ENCODE peak calls at places on chromosomes 7 and 10, in six cellular contexts. Q is IMR-90, F is neuronal stem cell, S is H9, W is mesenchymal stem cell, Y is H1. N is an unnamed sample.

GRCh38 chr10:70513848-70514309 is 35.3 kb downstream of the PALD1 start:
- DNase-seq in Q (no peak), W (no peak), F (no peak), Y (peak), S (no peak), N (no peak)

GRCh38 chr10:111598433-111599059 is 521.7 kb downstream of the ADRA2A start:
- DNase-seq in W (peak), S (peak), Y (peak), F (peak), Q (peak), N (peak)

GRCh38 chr7:24728503-24729364 is 28.5 kb downstream of the GSDME start:
- DNase-seq in Y (no peak), Q (peak), F (no peak), W (no peak), S (no peak), N (no peak)

GRCh38 chr7:66047426-66047825 is 28.2 kb upstream of the ASL start:
- DNase-seq in Q (peak), F (no peak), W (peak), S (no peak), Y (no peak), N (no peak)

GRCh38 chr7:151114151-151115090 is 28.1 kb downstream of the AGAP3 start:
- DNase-seq in Y (peak), F (no peak), Q (no peak), S (peak), W (no peak), N (no peak)

GRCh38 chr7:20306499-20306946 is 24.2 kb upstream of the ITGB8 start:
- DNase-seq in S (peak), W (peak), Q (no peak), Y (no peak), F (peak), N (peak)

GRCh38 chr7:18978108-18978495 is 139.3 kb downstream of the TWIST1 start:
- DNase-seq in W (peak), Y (no peak), F (no peak), S (no peak), Q (peak), N (no peak)

GRCh38 chr10:43206391-43207235 is 60.3 kb downstream of the RASGEF1A start:
- DNase-seq in F (no peak), S (peak), Y (no peak), W (no peak), Q (no peak), N (no peak)

GRCh38 chr10:103493362-103493871 is at the start of gene NEURL1:
- DNase-seq in Y (peak), W (no peak), F (peak), S (peak), Q (no peak), N (peak)

GRCh38 chr10:24307173-24307572 is 98.2 kb downstream of the KIAA1217 start:
- DNase-seq in S (no peak), Q (no peak), Y (no peak), F (no peak), W (no peak), N (no peak)

GRCh38 chr7:106537119-106537518 is 123.8 kb downstream of the CCDC71L start:
- DNase-seq in F (no peak), W (no peak), Q (no peak), Y (no peak), S (no peak), N (no peak)

GRCh38 chr10:3427316-3427715 is 254.7 kb upstream of the PITRM1 start:
- DNase-seq in Y (no peak), F (no peak), S (no peak), W (no peak), Q (peak), N (no peak)

GRCh38 chr10:37732685-37733084 is 124.7 kb downstream of the ZNF248 start:
- DNase-seq in S (no peak), W (no peak), F (no peak), Y (no peak), Q (peak), N (peak)

GRCh38 chr7:50299163-50299562 is 5.4 kb upstream of the IKZF1 start:
- DNase-seq in W (no peak), S (no peak), F (no peak), Q (no peak), Y (no peak), N (no peak)

GRCh38 chr7:137937202-137937560 is 64.7 kb downstream of the CREB3L2 start:
- DNase-seq in W (peak), F (no peak), Q (peak), S (no peak), Y (no peak), N (no peak)

GRCh38 chr10:17123062-17123661 is 6.4 kb downstream of the CUBN start:
- DNase-seq in S (no peak), Q (peak), F (no peak), W (peak), Y (no peak), N (no peak)

GRCh38 chr10:70619271-70620019 is 16.9 kb upstream of the PRF1 start:
- DNase-seq in S (no peak), F (no peak), Y (no peak), Q (peak), W (peak), N (peak)

GRCh38 chr7:27170936-27171635 is 3.0 kb downstream of the HOXA10 start:
- DNase-seq in Q (no peak), F (no peak), Y (peak), S (peak), W (peak), N (no peak)

GRCh38 chr7:129212596-129212995 is 12.2 kb upstream of the AHCYL2 start:
- DNase-seq in W (no peak), Y (no peak), Q (no peak), F (no peak), S (no peak), N (no peak)

GRCh38 chr7:90626011-90626410 is 29.9 kb downstream of the CDK14 start:
- DNase-seq in S (no peak), Q (peak), W (peak), F (no peak), Y (no peak), N (no peak)

GRCh38 chr7:129502708-129503685 is 666 bp downstream of the SMKR1 start:
- DNase-seq in W (peak), Q (no peak), F (peak), S (peak), Y (peak), N (no peak)

GRCh38 chr10:114719311-114719710 is 61.2 kb upstream of the ABLIM1 start:
- DNase-seq in W (no peak), F (no peak), Q (no peak), S (no peak), Y (no peak), N (no peak)

GRCh38 chr10:102628451-102628911 is 15.8 kb upstream of the TRIM8 start:
- DNase-seq in Q (no peak), W (peak), Y (no peak), S (no peak), F (no peak), N (peak)

GRCh38 chr7:137287651-137288258 is 55.8 kb downstream of the PTN start:
- DNase-seq in Q (peak), F (no peak), W (peak), S (no peak), Y (no peak), N (peak)

GRCh38 chr10:95605163-95605562 is 44.0 kb upstream of the SORBS1 start:
- DNase-seq in F (no peak), Y (no peak), W (peak), Q (no peak), S (no peak), N (no peak)

GRCh38 chr7:111730476-111731300 is 168.4 kb upstream of the IMMP2L start:
- DNase-seq in W (peak), Y (no peak), S (no peak), F (peak), Q (peak), N (peak)

GRCh38 chr7:123057926-123058325 is 62.4 kb upstream of the TAS2R16 start:
- DNase-seq in Y (no peak), F (no peak), W (no peak), S (no peak), Q (no peak), N (no peak)

GRCh38 chr7:42642699-42643098 is 269.2 kb downstream of the C7orf25 start:
- DNase-seq in F (no peak), S (no peak), Q (no peak), Y (no peak), W (no peak), N (no peak)

GRCh38 chr7:2800923-2801682 is 43.0 kb downstream of the GNA12 start:
- DNase-seq in W (peak), F (no peak), Y (no peak), S (no peak), Q (peak), N (no peak)

GRCh38 chr10:101397140-101397539 is 43.2 kb downstream of the BTRC start:
- DNase-seq in Q (peak), S (no peak), W (peak), Y (no peak), F (peak), N (no peak)

GRCh38 chr7:51606601-51607154 is 290.1 kb upstream of the COBL start:
- DNase-seq in S (no peak), W (no peak), Y (no peak), F (no peak), Q (no peak), N (no peak)

GRCh38 chr10:71279590-71280170 is 39.4 kb upstream of the SLC29A3 start:
- DNase-seq in Q (no peak), W (no peak), Y (no peak), S (no peak), F (no peak), N (no peak)

GRCh38 chr10:48241301-48241700 is 33.2 kb downstream of the FRMPD2 start:
- DNase-seq in Y (no peak), F (no peak), S (peak), W (no peak), Q (no peak), N (no peak)

GRCh38 chr10:3773465-3774017 is 11.5 kb downstream of the KLF6 start:
- DNase-seq in F (no peak), Y (no peak), W (peak), S (no peak), Q (peak), N (peak)

GRCh38 chr7:41010418-41010817 is 692.5 kb downstream of the INHBA start:
- DNase-seq in Q (peak), W (no peak), F (no peak), S (no peak), Y (no peak), N (no peak)

GRCh38 chr10:73850205-73850604 is 24.1 kb downstream of the CAMK2G start:
- DNase-seq in W (no peak), Q (no peak), S (no peak), F (no peak), Y (no peak), N (no peak)
- H3K27ac ChIP-seq in W (no peak), Q (no peak), S (no peak), F (no peak), Y (no peak), N (no peak)

GRCh38 chr7:28607799-28608198 is 195.5 kb downstream of the CREB5 start:
- DNase-seq in S (no peak), Q (no peak), W (no peak), F (no peak), Y (no peak), N (no peak)
- H4K91ac ChIP-seq in S (no peak), Q (no peak), W (no peak), F (no peak), Y (no peak), N (no peak)

GRCh38 chr7:156928406-156928747 is 21.1 kb upstream of the NOM1 start:
- DNase-seq in F (no peak), Y (no peak), W (no peak), Q (no peak), S (no peak), N (no peak)

GRCh38 chr7:156932006-156932405 is 17.5 kb upstream of the NOM1 start:
- DNase-seq in Q (no peak), Y (no peak), W (no peak), S (no peak), F (no peak), N (no peak)

GRCh38 chr7:156929789-156930539 is 19.5 kb upstream of the NOM1 start:
- DNase-seq in Q (no peak), W (no peak), F (no peak), S (no peak), Y (no peak), N (no peak)

DNA sequence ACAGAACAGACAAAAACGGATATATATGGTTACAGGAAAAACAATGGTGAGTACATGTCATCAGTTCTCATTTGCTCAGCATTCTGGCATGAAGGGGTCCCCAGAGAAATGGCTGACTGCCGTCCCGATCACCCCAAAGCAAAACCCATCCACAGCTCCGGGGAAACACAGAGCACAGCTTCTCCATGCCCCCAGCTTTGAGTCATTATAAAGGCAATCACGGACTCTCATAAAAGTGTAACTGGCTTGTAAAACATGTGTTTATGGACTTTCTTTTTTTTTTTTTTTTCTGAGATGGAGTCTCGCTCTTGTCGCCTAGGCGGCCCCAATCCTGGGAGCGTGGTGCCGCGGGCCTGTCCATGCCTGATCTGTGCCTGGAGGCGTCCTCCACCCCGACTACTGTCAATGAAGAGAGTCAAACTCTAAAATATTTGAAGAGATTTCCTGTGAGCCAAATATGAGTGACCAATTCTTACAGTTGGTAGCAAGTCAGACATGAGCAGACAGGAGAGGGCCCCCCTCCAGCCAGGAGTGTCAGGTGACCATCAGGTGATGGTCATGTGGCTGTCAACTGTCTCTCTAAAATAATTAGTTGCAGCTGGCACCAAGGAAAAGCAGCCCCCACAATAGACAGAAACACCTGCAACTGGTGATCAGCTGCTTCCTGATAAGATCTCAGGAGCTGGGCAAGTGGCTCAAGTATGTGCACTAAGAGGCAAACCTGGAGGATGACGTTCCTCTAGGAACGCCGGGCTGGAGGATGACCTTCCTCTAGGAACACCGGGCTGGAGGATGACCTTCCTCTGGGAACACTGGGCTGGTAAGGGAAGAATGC is 21.7 kb upstream of the NOM1 start:
- DNase-seq in S (no peak), W (no peak), Y (no peak), F (no peak), Q (no peak), N (no peak)
- H3K27ac ChIP-seq in S (no peak), W (no peak), Y (no peak), F (no peak), Q (no peak), N (no peak)

GRCh38 chr10:125797999-125798662 is 22.5 kb upstream of the MMP21 start:
- DNase-seq in S (no peak), Y (no peak), Q (no peak), W (no peak), F (no peak), N (no peak)
- H4K91ac ChIP-seq in S (no peak), Y (no peak), Q (no peak), W (no peak), F (no peak), N (no peak)

DNA sequence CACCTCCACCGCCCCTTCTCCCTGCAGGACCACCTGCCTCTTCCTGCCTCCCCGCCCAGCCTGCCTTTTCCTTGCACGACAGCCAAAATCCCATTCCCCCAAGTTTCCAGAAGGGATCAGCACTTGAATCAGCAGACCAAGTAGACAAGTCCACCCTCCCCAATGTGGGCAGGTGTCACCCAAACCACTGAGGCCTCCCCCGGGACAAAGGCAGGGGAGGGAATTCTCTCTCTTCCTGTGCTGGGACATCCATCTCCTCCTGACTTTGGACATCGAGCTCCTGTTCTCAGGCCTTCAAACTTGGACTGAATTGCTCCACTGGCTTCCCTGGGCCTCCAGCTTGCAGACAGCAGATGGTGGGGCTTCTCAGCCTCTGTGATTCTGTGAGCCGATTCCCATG is 21.6 kb upstream of the PSMG3 start:
- DNase-seq in F (no peak), Y (no peak), Q (no peak), W (no peak), S (no peak), N (no peak)
- H3K27ac ChIP-seq in F (no peak), Y (no peak), Q (no peak), W (no peak), S (no peak), N (no peak)